ENCODE peak calls at places on chromosome 5, in nine cellular contexts. R is fibroblast of mammary gland, U is H9, S is mesothelial cell of epicardium, G is AG10803, D is GM20000, M is MCF 10A, C is HFF-Myc, H is spleen. Y is an unnamed sample.

GRCh38 chr5:35026941-35027340 is 20.8 kb downstream of the AGXT2 start:
- DNase-seq in M (no peak), U (no peak), G (no peak), D (no peak), R (no peak), S (no peak), C (no peak), H (no peak), Y (no peak)

GRCh38 chr5:76855961-76856360 is 6.1 kb downstream of the S100Z start:
- DNase-seq in U (no peak), S (no peak), D (no peak), R (no peak), C (no peak), G (no peak), H (no peak), M (no peak), Y (no peak)

GRCh38 chr5:173711466-173711865 is 95.0 kb upstream of the BOD1 start:
- DNase-seq in G (no peak), M (no peak), D (no peak), U (no peak), R (no peak), C (no peak), H (no peak), S (no peak), Y (no peak)

GRCh38 chr5:141873933-141874261 is 4.3 kb downstream of the PCDH1 start:
- DNase-seq in H (no peak), C (no peak), R (no peak), D (no peak), G (no peak), U (no peak), M (no peak), S (no peak), Y (no peak)

GRCh38 chr5:87113848-87114247 is 153.8 kb upstream of the RASA1 start:
- DNase-seq in R (peak; percentile 79), U (no peak), G (peak; percentile 84), S (no peak), D (no peak), H (no peak), M (peak; percentile 42), C (no peak), Y (no peak)

GRCh38 chr5:128920345-128921215 is 44.7 kb upstream of the SLC27A6 start:
- DNase-seq in C (peak; percentile 9), D (no peak), U (no peak), M (peak; percentile 79), G (no peak), R (peak; percentile 93), H (no peak), S (no peak), Y (no peak)

GRCh38 chr5:38913714-38914113 is 67.9 kb downstream of the OSMR start:
- DNase-seq in S (no peak), H (no peak), C (no peak), M (no peak), U (no peak), R (peak; percentile 15), D (no peak), G (no peak), Y (no peak)

GRCh38 chr5:147963948-147964693 is 57.8 kb upstream of the C5orf46 start:
- DNase-seq in S (no peak), U (no peak), R (no peak), G (no peak), M (peak; percentile 33), H (no peak), D (no peak), C (no peak), Y (no peak)

GRCh38 chr5:27241564-27242257 is 203.3 kb upstream of the CDH9 start:
- DNase-seq in H (no peak), S (no peak), M (peak; percentile 94), C (peak; percentile 83), R (peak; percentile 98), D (no peak), G (peak; percentile 96), U (no peak), Y (no peak)

GRCh38 chr5:171422902-171423663 is 3.6 kb downstream of the FGF18 start:
- DNase-seq in M (no peak), H (peak; percentile 61), U (peak; percentile 52), R (no peak), G (no peak), C (no peak), D (no peak), S (no peak), Y (no peak)

GRCh38 chr5:2534970-2535369 is 216.5 kb downstream of the IRX2 start:
- DNase-seq in U (no peak), H (no peak), D (no peak), M (no peak), S (no peak), G (no peak), C (no peak), R (no peak), Y (no peak)

DNA sequence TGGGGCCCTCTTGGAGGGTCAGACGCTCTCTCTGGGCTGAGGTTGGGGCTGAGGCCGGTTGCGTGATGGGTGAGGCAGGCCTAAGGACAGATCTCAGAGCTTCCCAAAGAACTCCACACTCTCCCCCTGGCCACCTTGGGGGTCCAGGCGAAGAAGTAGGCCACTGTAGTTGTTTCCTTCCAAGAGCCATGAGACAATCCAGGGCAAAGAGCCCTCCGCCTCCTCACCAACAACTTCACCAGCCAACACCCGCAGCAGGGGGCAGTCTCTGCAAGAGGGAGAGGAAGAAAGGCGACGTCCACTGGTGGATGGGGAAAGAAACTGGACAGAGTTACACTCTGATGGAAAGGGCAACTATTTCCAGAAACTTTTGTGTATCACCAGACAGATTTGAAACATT is 10.7 kb downstream of the SLC35A4 start:
- DNase-seq in H (peak; percentile 90), G (peak; percentile 56), U (peak; percentile 49), C (no peak), R (peak; percentile 70), D (no peak), S (no peak), M (peak; percentile 92), Y (no peak)
- TF ChIP-seq CTCF in H (peak; percentile 40), G (peak; percentile 64), U (peak; percentile 58), C (peak; percentile 40), R (peak; percentile 66), D (no peak), S (no peak), M (peak; percentile 82), Y (peak; percentile 33)

DNA sequence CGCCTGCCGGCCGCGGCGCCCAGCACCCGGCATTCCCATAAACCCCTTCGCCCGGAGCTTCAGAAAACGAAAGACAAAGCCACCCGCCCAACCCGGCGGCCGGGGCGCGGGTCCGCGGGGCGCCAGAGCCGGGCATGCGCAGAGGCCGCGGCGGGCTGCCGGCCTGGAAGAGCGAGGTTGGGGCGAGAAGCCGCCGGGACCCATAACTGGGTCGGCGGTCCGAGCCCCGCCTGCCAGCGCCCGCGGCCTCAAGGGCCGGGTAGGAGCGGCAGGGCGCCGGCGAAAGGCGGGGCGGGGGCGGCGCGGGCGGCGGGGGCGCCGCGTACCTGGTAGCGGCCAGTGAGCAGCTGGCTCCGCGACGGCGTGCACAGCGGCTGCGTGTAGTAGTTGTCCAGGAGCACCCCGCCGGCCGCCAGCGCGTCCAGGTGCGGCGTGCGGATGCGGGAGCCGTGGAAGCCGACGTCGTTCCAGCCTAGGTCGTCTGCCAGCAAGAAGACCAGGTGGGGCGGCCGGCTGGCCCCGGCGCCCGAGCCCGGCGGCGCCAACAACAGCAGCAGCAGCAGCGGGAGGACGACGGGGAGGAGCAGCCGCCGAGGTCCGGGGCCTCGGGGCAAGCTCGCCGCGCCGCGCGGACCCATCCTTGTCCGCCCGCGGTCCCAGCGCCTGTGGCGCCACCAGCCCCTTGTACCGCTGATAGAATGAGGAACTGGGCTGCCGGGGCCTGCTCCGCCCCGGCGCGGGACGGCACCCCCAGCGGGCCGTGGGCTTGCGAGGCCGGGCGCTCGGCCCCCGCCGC is at the start of gene ARSB:
- DNase-seq in S (peak; percentile 70), C (no peak), G (peak; percentile 78), H (peak; percentile 96), U (peak; percentile 91), R (peak; percentile 69), M (peak; percentile 85), D (peak; percentile 94), Y (no peak)
- TF ChIP-seq CTCF in S (no peak), C (no peak), G (peak; percentile 46), H (no peak), U (no peak), R (peak; percentile 32), M (peak; percentile 25), D (no peak), Y (no peak)

GRCh38 chr5:93299596-93300308 is 281.3 kb downstream of the NR2F1-AS1 start:
- DNase-seq in C (no peak), D (no peak), U (peak; percentile 39), R (no peak), M (no peak), H (no peak), S (no peak), G (no peak), Y (no peak)

GRCh38 chr5:93289915-93290314 is 291.1 kb downstream of the NR2F1-AS1 start:
- DNase-seq in H (no peak), C (no peak), U (no peak), D (no peak), R (no peak), G (no peak), S (no peak), M (no peak), Y (no peak)

GRCh38 chr5:93296338-93296737 is 284.7 kb downstream of the NR2F1-AS1 start:
- DNase-seq in R (no peak), H (no peak), U (no peak), G (no peak), M (no peak), C (no peak), S (no peak), D (no peak), Y (no peak)

GRCh38 chr5:93294184-93294583 is 286.8 kb downstream of the NR2F1-AS1 start:
- DNase-seq in U (no peak), G (peak; percentile 70), R (peak; percentile 44), H (no peak), S (no peak), M (peak; percentile 82), C (no peak), D (no peak), Y (no peak)

DNA sequence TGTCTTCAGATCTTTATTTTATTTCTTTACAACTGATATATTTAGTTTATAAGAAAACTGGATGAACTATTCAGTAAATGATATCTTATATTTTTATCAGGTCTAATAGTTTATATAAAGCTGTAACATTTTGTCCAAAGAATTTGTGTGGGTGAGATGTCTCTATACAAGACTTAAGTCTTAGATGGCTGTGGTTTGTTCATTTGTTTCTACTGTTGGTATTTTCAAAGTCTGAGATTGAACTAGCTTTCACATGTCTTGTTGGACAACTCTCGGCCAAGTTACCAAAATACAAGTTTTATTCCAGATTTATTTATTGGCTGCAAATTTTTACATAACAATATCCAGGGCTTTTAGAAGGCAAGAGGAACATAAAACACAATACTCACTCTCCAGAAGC is 286.0 kb downstream of the NR2F1-AS1 start:
- DNase-seq in D (no peak), H (no peak), C (no peak), M (no peak), G (no peak), R (no peak), U (no peak), S (no peak), Y (no peak)
- TF ChIP-seq CTCF in D (no peak), H (no peak), C (no peak), M (no peak), G (no peak), R (no peak), U (no peak), S (no peak), Y (no peak)

DNA sequence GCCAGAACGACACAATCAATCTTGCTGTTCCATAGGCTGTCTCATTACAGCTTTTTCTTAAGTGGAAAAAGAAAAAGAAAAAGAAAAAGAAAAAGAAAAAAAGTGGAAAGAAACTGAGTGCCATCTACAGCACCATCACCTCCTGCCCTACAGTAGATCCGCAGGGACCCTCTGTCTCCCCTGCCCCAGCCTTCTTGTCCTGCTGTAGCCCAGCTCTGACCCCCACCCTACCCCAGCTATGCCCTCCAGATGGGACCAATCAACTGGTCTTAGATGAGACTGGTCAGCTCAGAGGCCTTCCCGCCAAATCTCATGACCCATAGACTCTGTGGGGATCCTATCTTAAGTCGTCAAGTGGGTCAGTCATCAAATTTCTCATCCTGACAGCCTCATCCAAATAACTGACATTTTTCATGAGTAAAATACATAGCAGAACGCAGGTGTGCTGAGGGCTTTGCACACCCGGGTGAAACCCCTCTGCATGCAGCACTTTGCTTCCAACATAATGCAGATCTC is 34.8 kb downstream of the TSPAN17 start:
- DNase-seq in G (no peak), S (no peak), C (no peak), D (no peak), R (no peak), M (no peak), H (no peak), U (no peak), Y (no peak)
- TF ChIP-seq CTCF in G (no peak), S (no peak), C (no peak), D (no peak), R (no peak), M (no peak), H (no peak), U (no peak), Y (no peak)

Y was measured in chondrocyte.